ENCODE peak calls at places on chromosomes 1 and 21, in five cellular contexts. O, A, U, J and P are unnamed samples.

GRCh38 chr1:54325705-54326461 is 80.3 kb downstream of the SSBP3 start:
- DNase-seq in O (no peak), A (no peak), U (no peak), J (no peak), P (peak; percentile 31)

GRCh38 chr1:156840880-156841279 is 18.0 kb downstream of the INSRR start:
- DNase-seq in O (no peak), A (no peak), U (no peak), J (no peak), P (no peak)

GRCh38 chr1:110255388-110255787 is 45.3 kb downstream of the KCNC4 start:
- DNase-seq in O (peak; percentile 18), A (no peak), U (no peak), J (peak; percentile 83), P (peak; percentile 19)

GRCh38 chr1:151511636-151512215 is 539 bp downstream of the CGN start:
- DNase-seq in O (no peak), A (peak; percentile 31), U (no peak), J (peak; percentile 32), P (peak; percentile 16)

GRCh38 chr21:45499970-45500575 is 42.2 kb downstream of the SLC19A1 start:
- DNase-seq in O (no peak), A (no peak), U (no peak), J (no peak), P (no peak)

GRCh38 chr1:185213086-185213485 is 56.1 kb downstream of the SWT1 start:
- DNase-seq in O (no peak), A (no peak), U (peak; percentile 4), J (no peak), P (no peak)

GRCh38 chr1:191034126-191034525 is 556.5 kb upstream of the BRINP3 start:
- DNase-seq in O (no peak), A (no peak), U (no peak), J (no peak), P (no peak)

GRCh38 chr21:46234436-46234950 is 5.9 kb upstream of the LSS start:
- DNase-seq in O (no peak), A (no peak), U (no peak), J (no peak), P (no peak)

GRCh38 chr1:17566892-17567291 is 27.4 kb downstream of the ARHGEF10L start:
- DNase-seq in O (no peak), A (no peak), U (no peak), J (no peak), P (no peak)

GRCh38 chr1:95742591-95743089 is 508.6 kb downstream of the RWDD3 start:
- DNase-seq in O (peak; percentile 53), A (no peak), U (no peak), J (no peak), P (no peak)